ENCODE peak calls at places on chromosome 13, in five cellular contexts. N, S, X, Q and M are unnamed samples.

GRCh38 chr13:76016799-76017198 is 380.7 kb downstream of the LMO7 start:
- DNase-seq in S (peak), N (peak), X (no peak), Q (peak), M (peak)

GRCh38 chr13:98584668-98585397 is 7.9 kb upstream of the STK24 start:
- DNase-seq in S (no peak), N (no peak), Q (no peak), X (no peak), M (no peak)

GRCh38 chr13:50410921-50411712 is 395.9 kb downstream of the KCNRG start:
- DNase-seq in Q (peak), N (no peak), X (no peak), S (peak), M (peak)

GRCh38 chr13:33348366-33348765 is 62.8 kb upstream of the STARD13 start:
- DNase-seq in S (no peak), N (no peak), X (no peak), Q (no peak), M (no peak)

GRCh38 chr13:114282143-114282685 is 813 bp downstream of the UPF3A start:
- DNase-seq in S (peak), N (peak), Q (peak), X (peak), M (peak)

GRCh38 chr13:105804561-105805190 is 730.8 kb downstream of the EFNB2 start:
- DNase-seq in X (no peak), Q (no peak), N (no peak), S (no peak), M (no peak)

GRCh38 chr13:44017756-44018309 is 138.1 kb downstream of the LACC1 start:
- DNase-seq in Q (no peak), X (no peak), N (no peak), S (no peak), M (no peak)

GRCh38 chr13:49655906-49656305 is 27.6 kb downstream of the ARL11 start:
- DNase-seq in S (no peak), N (no peak), Q (no peak), X (no peak), M (no peak)

GRCh38 chr13:20191902-20192469 is 752 bp downstream of the GJB2 start:
- DNase-seq in N (no peak), S (no peak), X (no peak), Q (no peak), M (peak)

GRCh38 chr13:101242720-101243119 is 173.6 kb downstream of the NALCN start:
- DNase-seq in S (no peak), X (no peak), N (no peak), Q (no peak), M (no peak)

GRCh38 chr13:92122454-92122853 is 724.0 kb downstream of the GPC5 start:
- DNase-seq in S (no peak), X (no peak), Q (no peak), N (no peak), M (no peak)

GRCh38 chr13:38844581-38844980 is 146.1 kb downstream of the STOML3 start:
- DNase-seq in Q (no peak), X (no peak), N (no peak), S (no peak), M (no peak)

GRCh38 chr13:78780708-78781107 is 121.8 kb upstream of the OBI1 start:
- DNase-seq in Q (no peak), S (no peak), N (no peak), X (no peak), M (peak)

GRCh38 chr13:113542751-113543424 is 41.7 kb upstream of the TFDP1 start:
- DNase-seq in Q (no peak), N (no peak), S (no peak), X (no peak), M (no peak)

GRCh38 chr13:48873598-48873997 is 102.1 kb upstream of the FNDC3A start:
- DNase-seq in S (no peak), Q (no peak), N (no peak), X (no peak), M (no peak)

GRCh38 chr13:105506463-105506862 is 1029.0 kb downstream of the EFNB2 start:
- DNase-seq in S (no peak), Q (no peak), X (no peak), N (no peak), M (no peak)

GRCh38 chr13:113355621-113356020 is 8.3 kb downstream of the GRTP1 start:
- DNase-seq in Q (no peak), X (no peak), N (no peak), S (no peak), M (no peak)

GRCh38 chr13:50910483-50910805 is 853 bp downstream of the RNASEH2B start:
- DNase-seq in S (peak), X (no peak), N (peak), Q (peak), M (peak)

GRCh38 chr13:78660130-78660857 is 1.3 kb upstream of the OBI1 start:
- DNase-seq in N (peak), X (no peak), Q (peak), S (no peak), M (peak)

GRCh38 chr13:41917641-41918040 is 43.3 kb downstream of the VWA8 start:
- DNase-seq in N (no peak), S (no peak), Q (no peak), X (no peak), M (no peak)

GRCh38 chr13:114061746-114062145 is 70.7 kb downstream of the RASA3 start:
- DNase-seq in N (no peak), S (no peak), Q (no peak), X (no peak), M (no peak)

DNA sequence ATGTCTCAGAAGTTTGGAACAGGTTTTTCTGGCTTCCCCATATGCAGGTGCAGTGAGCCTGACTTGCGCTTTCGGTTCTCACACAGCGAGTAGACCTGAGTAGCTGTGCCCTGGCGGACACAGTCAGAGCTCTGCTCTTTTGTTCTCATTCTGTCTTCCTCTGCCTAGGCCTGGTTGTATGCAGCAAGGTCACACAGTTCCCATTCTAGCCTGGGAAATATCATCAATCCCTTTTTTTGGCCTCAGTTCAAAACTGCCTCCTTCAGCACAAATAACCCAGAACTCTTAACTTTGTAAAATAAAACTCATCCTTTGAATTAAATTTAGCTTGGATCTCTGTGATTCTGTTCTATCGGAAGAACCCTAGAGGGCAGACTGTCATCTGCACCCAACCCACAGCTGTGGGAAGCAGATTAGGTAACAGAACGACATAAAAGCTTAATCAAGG is 10.2 kb downstream of the OXGR1 start:
- DNase-seq in Q (no peak), X (peak), N (peak), S (peak), M (no peak)
- TF ChIP-seq FOXM1 in Q (no peak), X (no peak), N (no peak), S (no peak), M (no peak)

GRCh38 chr13:95083758-95084157 is 217.5 kb downstream of the ABCC4 start:
- DNase-seq in X (no peak), Q (no peak), S (no peak), N (no peak), M (no peak)
- TF ChIP-seq FOXM1 in X (no peak), Q (no peak), S (no peak), N (peak), M (no peak)

GRCh38 chr13:36839281-36839680 is 20.3 kb downstream of the RFXAP start:
- DNase-seq in Q (no peak), N (no peak), S (no peak), X (no peak), M (no peak)

GRCh38 chr13:36840718-36841250 is 21.8 kb downstream of the RFXAP start:
- DNase-seq in Q (no peak), N (no peak), S (no peak), X (no peak), M (no peak)

GRCh38 chr13:36839981-36840380 is 21.0 kb downstream of the RFXAP start:
- DNase-seq in X (no peak), S (no peak), Q (no peak), N (no peak), M (no peak)

GRCh38 chr13:36837354-36838092 is 18.5 kb downstream of the RFXAP start:
- DNase-seq in Q (no peak), N (no peak), X (no peak), S (no peak), M (no peak)

DNA sequence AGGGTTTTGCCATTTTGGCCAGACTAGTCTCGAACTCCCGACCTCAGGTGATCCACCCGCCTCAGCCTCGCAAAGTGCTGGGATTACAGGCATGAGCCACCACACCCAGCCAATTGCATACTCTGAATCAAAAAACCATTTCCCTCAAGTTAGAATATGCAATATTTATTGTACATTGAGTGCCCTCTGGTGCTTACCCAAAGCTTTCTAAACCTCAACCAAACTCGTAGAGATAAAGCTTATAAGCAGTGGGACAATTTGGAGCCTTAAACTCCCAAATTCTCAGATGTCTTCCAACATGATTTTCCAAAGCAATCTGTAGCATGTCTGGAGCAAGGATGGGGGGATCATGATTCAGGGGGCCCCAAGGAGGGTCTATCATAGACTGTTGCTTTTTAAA is 22.4 kb downstream of the RFXAP start:
- DNase-seq in S (no peak), Q (no peak), X (no peak), N (no peak), M (no peak)
- TF ChIP-seq FOXM1 in S (no peak), Q (no peak), X (no peak), N (no peak), M (no peak)

DNA sequence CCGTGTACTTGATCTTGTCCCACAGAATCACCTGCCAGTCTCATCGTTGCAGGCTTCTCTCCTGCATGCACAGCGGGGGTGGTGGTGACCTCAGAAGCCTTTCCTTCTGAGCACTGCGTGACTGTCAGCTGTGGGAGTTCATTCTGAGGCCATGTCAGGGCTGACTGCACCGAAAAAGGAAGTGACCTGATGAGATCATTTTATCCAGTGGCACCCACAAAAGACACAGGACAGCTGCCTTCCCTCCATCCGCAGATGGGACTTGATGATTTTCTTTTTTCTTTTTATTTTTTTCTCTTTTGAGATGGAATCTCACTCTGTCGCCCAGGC is 89.7 kb downstream of the RAB20 start:
- DNase-seq in N (no peak), S (peak), X (peak), Q (no peak), M (no peak)
- TF ChIP-seq FOXM1 in N (no peak), S (no peak), X (peak), Q (no peak), M (no peak)

GRCh38 chr13:28027607-28028364 is 39.3 kb upstream of the URAD start:
- DNase-seq in N (no peak), Q (no peak), S (no peak), X (no peak), M (no peak)

GRCh38 chr13:28027070-28027469 is 38.6 kb upstream of the URAD start:
- DNase-seq in Q (no peak), N (no peak), S (no peak), X (no peak), M (no peak)

GRCh38 chr13:28026508-28026907 is 38.0 kb upstream of the URAD start:
- DNase-seq in X (no peak), N (no peak), Q (no peak), S (no peak), M (no peak)

GRCh38 chr13:28022848-28023518 is 34.5 kb upstream of the URAD start:
- DNase-seq in S (no peak), X (no peak), N (no peak), Q (peak), M (no peak)
- TF ChIP-seq FOXM1 in S (no peak), X (no peak), N (no peak), Q (no peak), M (no peak)

GRCh38 chr13:40653558-40654318 is 12.7 kb downstream of the FOXO1 start:
- DNase-seq in S (no peak), N (no peak), X (no peak), Q (no peak), M (no peak)
- TF ChIP-seq FOXM1 in S (no peak), N (no peak), X (no peak), Q (no peak), M (no peak)

GRCh38 chr13:45092668-45093067 is 27.6 kb upstream of the GTF2F2 start:
- DNase-seq in N (no peak), X (no peak), S (no peak), Q (no peak), M (no peak)
- TF ChIP-seq FOXM1 in N (no peak), X (no peak), S (no peak), Q (no peak), M (no peak)

GRCh38 chr13:70339738-70340137 is 231.5 kb upstream of the KLHL1 start:
- DNase-seq in Q (peak), N (no peak), S (peak), X (no peak), M (peak)
- TF ChIP-seq FOXM1 in Q (no peak), N (no peak), S (no peak), X (no peak), M (no peak)

DNA sequence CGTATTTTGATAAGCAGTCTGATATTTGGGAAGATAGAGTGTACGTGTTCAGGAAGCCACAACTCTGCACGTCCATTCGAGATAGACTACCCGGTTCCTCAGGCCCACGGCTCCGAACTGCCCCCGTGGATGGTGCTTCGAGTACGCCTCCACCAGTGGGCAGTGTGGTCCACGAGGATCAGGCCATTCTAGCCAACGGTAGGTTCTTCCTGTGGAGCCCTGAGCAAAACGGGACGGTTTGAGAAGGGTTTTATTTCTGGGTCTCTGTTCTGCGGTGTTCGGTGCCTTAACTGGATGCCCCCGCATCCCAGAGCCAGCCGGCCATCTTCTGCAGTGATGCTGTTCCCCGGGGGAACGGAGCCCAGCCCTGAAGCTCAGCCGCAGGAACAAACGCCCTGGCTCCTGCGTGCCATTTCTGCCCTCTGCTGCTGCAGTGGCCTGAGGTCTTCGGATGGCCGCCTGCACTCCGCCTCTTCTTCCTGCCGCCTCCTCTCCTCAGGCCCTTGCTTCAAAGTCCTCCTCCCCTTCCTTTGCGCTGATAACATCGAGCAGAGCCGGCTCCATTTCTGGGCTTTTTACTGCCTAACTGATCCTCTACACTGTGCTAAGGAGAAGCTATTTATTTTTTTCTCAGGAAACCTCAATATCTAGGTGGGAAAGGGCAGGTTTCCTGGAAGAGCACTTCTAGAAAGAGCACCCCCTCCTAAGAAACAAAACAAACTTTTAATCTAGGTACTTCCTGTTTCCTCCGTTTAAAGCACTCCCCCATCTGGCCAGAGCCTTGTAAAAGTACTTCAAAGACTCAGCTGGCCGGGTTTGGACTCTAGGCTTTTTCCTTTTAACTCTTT is 36.2 kb upstream of the SLC46A3 start:
- DNase-seq in Q (peak), S (peak), X (no peak), N (peak), M (no peak)
- TF ChIP-seq FOXM1 in Q (no peak), S (no peak), X (no peak), N (no peak), M (no peak)

DNA sequence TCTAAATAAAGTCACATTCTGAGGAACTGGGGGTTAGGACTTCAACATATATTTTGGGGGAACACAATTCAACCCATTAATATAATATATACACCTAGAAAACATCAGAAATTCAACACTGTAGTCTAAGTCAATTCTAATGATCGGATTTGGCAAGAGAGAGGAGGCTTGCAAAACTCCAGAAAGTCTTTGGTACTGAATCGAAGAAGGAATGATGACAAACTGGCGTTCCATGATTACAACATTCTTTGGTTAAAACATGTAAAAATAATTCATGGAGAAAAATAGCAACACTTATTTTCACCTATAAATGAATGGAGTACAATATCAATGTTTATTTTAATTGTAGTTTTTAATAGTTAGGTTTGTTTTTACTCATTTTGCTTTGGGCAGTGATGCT is 62.4 kb downstream of the MBNL2 start:
- DNase-seq in N (no peak), Q (no peak), X (no peak), S (no peak), M (no peak)
- TF ChIP-seq FOXM1 in N (no peak), Q (no peak), X (no peak), S (no peak), M (no peak)